ENCODE peak calls at places on chromosomes 11 and 22, in five cellular contexts. J, C, H, S and Y are unnamed samples.

GRCh38 chr11:60927600-60927999 is 3.3 kb downstream of the TMEM132A start:
- DNase-seq in J (peak; percentile 88), C (no peak), H (no peak), S (no peak), Y (no peak)

GRCh38 chr11:27471588-27472397 is 797 bp downstream of the LGR4 start:
- DNase-seq in J (peak; percentile 49), C (peak; percentile 37), H (no peak), S (peak; percentile 79), Y (no peak)

GRCh38 chr22:40310081-40310770 is 36.1 kb upstream of the ADSL start:
- DNase-seq in J (no peak), C (no peak), H (no peak), S (no peak), Y (no peak)

GRCh38 chr22:42648368-42649260 is 578 bp downstream of the CYB5R3 start:
- DNase-seq in J (peak; percentile 79), C (peak; percentile 38), H (no peak), S (peak; percentile 56), Y (no peak)

GRCh38 chr11:19873730-19874129 is 161.1 kb downstream of the NAV2 start:
- DNase-seq in J (no peak), C (no peak), H (no peak), S (no peak), Y (no peak)

GRCh38 chr22:48477031-48477721 is 1350.5 kb downstream of the BRD1 start:
- DNase-seq in J (peak; percentile 37), C (no peak), H (no peak), S (no peak), Y (no peak)

GRCh38 chr11:20973959-20974358 is 304.6 kb downstream of the NELL1 start:
- DNase-seq in J (no peak), C (no peak), H (no peak), S (no peak), Y (no peak)

GRCh38 chr11:78190871-78191538 is 2.3 kb downstream of the USP35 start:
- DNase-seq in J (no peak), C (no peak), H (no peak), S (no peak), Y (no peak)

GRCh38 chr22:45424241-45424731 is 10.8 kb downstream of the RIBC2 start:
- DNase-seq in J (no peak), C (peak; percentile 48), H (no peak), S (peak; percentile 94), Y (no peak)

GRCh38 chr11:14544611-14545010 is 24.4 kb upstream of the PSMA1 start:
- DNase-seq in J (no peak), C (no peak), H (no peak), S (peak; percentile 91), Y (peak; percentile 17)

GRCh38 chr22:22342697-22343602 is 98.4 kb downstream of the VPREB1 start:
- DNase-seq in J (peak; percentile 81), C (no peak), H (no peak), S (peak; percentile 38), Y (no peak)

GRCh38 chr22:43498856-43499253 is 87.0 kb downstream of the MPPED1 start:
- DNase-seq in J (no peak), C (no peak), H (no peak), S (no peak), Y (no peak)

GRCh38 chr22:38413085-38414008 is 41.7 kb downstream of the KCNJ4 start:
- DNase-seq in J (peak; percentile 41), C (no peak), H (no peak), S (no peak), Y (no peak)

GRCh38 chr11:67492801-67493547 is 10.1 kb downstream of the AIP start:
- DNase-seq in J (no peak), C (no peak), H (no peak), S (peak; percentile 38), Y (no peak)

GRCh38 chr22:46857142-46857825 is 94.8 kb downstream of the TBC1D22A start:
- DNase-seq in J (no peak), C (no peak), H (no peak), S (no peak), Y (no peak)

GRCh38 chr11:5250777-5251176 is 1.1 kb upstream of the HBG1 start:
- DNase-seq in J (no peak), C (no peak), H (no peak), S (no peak), Y (no peak)

GRCh38 chr11:47242596-47243192 is 5.9 kb downstream of the ACP2 start:
- DNase-seq in J (no peak), C (no peak), H (no peak), S (no peak), Y (no peak)
- TF ChIP-seq POLR2A in J (no peak), C (no peak), H (no peak), S (no peak), Y (peak; percentile 53)

GRCh38 chr11:75813622-75814039 is 1.4 kb upstream of the UVRAG start:
- DNase-seq in J (no peak), C (no peak), H (no peak), S (no peak), Y (no peak)

GRCh38 chr11:75814369-75814685 is 683 bp upstream of the UVRAG start:
- DNase-seq in J (no peak), C (no peak), H (peak; percentile 77), S (no peak), Y (no peak)

GRCh38 chr11:75816561-75817239 is 1.7 kb downstream of the UVRAG start:
- DNase-seq in J (no peak), C (no peak), H (no peak), S (peak; percentile 77), Y (no peak)

GRCh38 chr11:75814686-75815344 is at the start of gene UVRAG:
- DNase-seq in J (peak; percentile 98), C (peak; percentile 99), H (peak; percentile 99), S (peak; percentile 100), Y (peak; percentile 100)

GRCh38 chr11:75815345-75815983 is 454 bp downstream of the UVRAG start:
- DNase-seq in J (peak; percentile 47), C (peak; percentile 18), H (no peak), S (peak; percentile 64), Y (no peak)
- H3K4me3 ChIP-seq in J (peak overlapping the region; percentile 95), C (peak overlapping the region; percentile 76), H (peak overlapping the region; percentile 84), S (peak overlapping the region; percentile 75), Y (peak overlapping the region; percentile 93)

GRCh38 chr11:119121008-119121810 is at the start of gene HINFP:
- DNase-seq in J (peak; percentile 100), C (peak; percentile 99), H (peak; percentile 97), S (peak; percentile 100), Y (peak; percentile 99)
- TF ChIP-seq POLR2A in J (no peak), C (no peak), H (peak; percentile 55), S (peak; percentile 86), Y (peak; percentile 83)

GRCh38 chr11:48109046-48109666 is 107.5 kb upstream of the OR4B1 start:
- DNase-seq in J (no peak), C (no peak), H (no peak), S (peak; percentile 75), Y (no peak)
- H3K4me3 ChIP-seq in J (peak overlapping the region; percentile 31), C (no peak overlapping the region), H (peak overlapping the region; percentile 25), S (no peak overlapping the region), Y (peak overlapping the region; percentile 37)

GRCh38 chr11:71232364-71232763 is 20.0 kb downstream of the SHANK2 start:
- DNase-seq in J (no peak), C (no peak), H (no peak), S (no peak), Y (no peak)
- TF ChIP-seq POLR2A in J (no peak), C (no peak), H (no peak), S (no peak), Y (no peak)

DNA sequence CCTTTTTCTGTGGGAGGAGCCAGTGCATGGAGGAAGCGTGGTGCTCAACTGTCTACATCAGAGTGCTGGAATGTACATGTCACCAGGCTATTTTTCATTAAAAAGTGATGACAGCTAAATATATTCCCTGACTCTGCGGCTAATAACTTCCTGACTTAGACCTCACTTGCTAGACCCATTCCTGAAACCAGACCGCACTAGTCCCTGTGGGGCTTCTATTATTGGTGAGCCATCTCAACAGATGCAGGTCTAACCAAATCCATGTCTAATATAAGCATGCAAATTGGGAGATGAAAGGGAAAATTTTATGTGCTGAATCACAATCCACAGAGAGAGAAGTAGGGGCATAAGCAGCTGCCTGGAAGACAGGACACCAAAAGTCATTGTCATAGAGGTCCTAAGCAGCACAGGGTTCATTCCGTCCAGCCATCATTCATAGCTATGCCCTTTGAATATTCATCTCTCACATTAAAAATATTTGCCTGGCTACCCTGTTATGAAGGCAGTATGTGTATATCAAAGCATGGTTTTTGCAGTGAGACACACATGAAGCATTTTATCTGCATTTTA is 110.9 kb upstream of the BLID start:
- DNase-seq in J (no peak), C (no peak), H (no peak), S (no peak), Y (no peak)
- H3K4me3 ChIP-seq in J (no peak overlapping the region), C (no peak overlapping the region), H (no peak overlapping the region), S (no peak overlapping the region), Y (no peak overlapping the region)

GRCh38 chr11:93730108-93731107 is 10.9 kb downstream of the TAF1D start:
- DNase-seq in J (no peak), C (no peak), H (no peak), S (no peak), Y (no peak)
- TF ChIP-seq POLR2A in J (no peak), C (no peak), H (no peak), S (no peak), Y (no peak)